ENCODE peak calls at places on chromosomes 6 and 20, in eight cellular contexts. O is GM12878, E is HCT116, M is A549, D is HepG2, A is K562, C is H1, Z is endothelial cell of umbilical vein. P is an unnamed sample.

GRCh38 chr20:34075647-34076046 is 36.4 kb downstream of the EIF2S2 start:
- DNase-seq in O (no peak), E (no peak), M (no peak), D (no peak), A (no peak), C (no peak), Z (no peak), P (no peak)

GRCh38 chr20:17654649-17655285 is 27.3 kb downstream of the RRBP1 start:
- DNase-seq in O (no peak), E (no peak), M (no peak), D (peak; percentile 53), A (peak; percentile 33), C (no peak), Z (peak; percentile 66), P (no peak)

GRCh38 chr6:128242765-128243403 is 277.5 kb downstream of the PTPRK start:
- DNase-seq in O (no peak), E (no peak), M (no peak), D (peak; percentile 31), A (no peak), C (no peak), Z (no peak), P (no peak)

GRCh38 chr6:116314878-116315277 is 35.1 kb upstream of the TSPYL1 start:
- DNase-seq in O (peak; percentile 13), E (no peak), M (no peak), D (no peak), A (no peak), C (no peak), Z (peak; percentile 62), P (peak; percentile 35)

GRCh38 chr20:34578521-34579147 is 20.1 kb downstream of the MAP1LC3A start:
- DNase-seq in O (no peak), E (no peak), M (no peak), D (no peak), A (no peak), C (no peak), Z (no peak), P (no peak)

GRCh38 chr6:161608771-161609170 is 334.9 kb upstream of the AGPAT4 start:
- DNase-seq in O (no peak), E (no peak), M (no peak), D (no peak), A (no peak), C (no peak), Z (no peak), P (no peak)

GRCh38 chr20:34389206-34389953 is 26.3 kb downstream of the ITCH start:
- DNase-seq in O (no peak), E (no peak), M (no peak), D (no peak), A (no peak), C (no peak), Z (no peak), P (no peak)

GRCh38 chr6:167733740-167734661 is 92.7 kb upstream of the AFDN start:
- DNase-seq in O (no peak), E (no peak), M (no peak), D (peak; percentile 99), A (no peak), C (no peak), Z (peak; percentile 64), P (no peak)

GRCh38 chr6:72761767-72762166 is 139.9 kb downstream of the KCNQ5 start:
- DNase-seq in O (no peak), E (no peak), M (no peak), D (no peak), A (no peak), C (no peak), Z (no peak), P (no peak)

GRCh38 chr6:20969551-20969950 is 435.3 kb downstream of the CDKAL1 start:
- DNase-seq in O (no peak), E (no peak), M (no peak), D (no peak), A (no peak), C (no peak), Z (no peak), P (no peak)

GRCh38 chr6:44092312-44092884 is 34.9 kb downstream of the MRPL14 start:
- DNase-seq in O (no peak), E (no peak), M (no peak), D (peak; percentile 91), A (no peak), C (no peak), Z (no peak), P (no peak)

GRCh38 chr6:75818061-75818855 is 69.2 kb downstream of the MYO6 start:
- DNase-seq in O (no peak), E (no peak), M (no peak), D (no peak), A (no peak), C (no peak), Z (no peak), P (no peak)

GRCh38 chr6:41712651-41713103 is 22.7 kb downstream of the TFEB start:
- DNase-seq in O (no peak), E (no peak), M (peak; percentile 81), D (no peak), A (no peak), C (no peak), Z (no peak), P (peak; percentile 69)

GRCh38 chr20:17557675-17558006 is 12.2 kb upstream of the DSTN start:
- DNase-seq in O (no peak), E (peak; percentile 78), M (peak; percentile 66), D (peak; percentile 50), A (peak; percentile 7), C (no peak), Z (peak; percentile 88), P (no peak)

GRCh38 chr6:140871911-140872310 is 1260.8 kb upstream of the GJE1 start:
- DNase-seq in O (no peak), E (no peak), M (no peak), D (no peak), A (no peak), C (no peak), Z (no peak), P (no peak)

DNA sequence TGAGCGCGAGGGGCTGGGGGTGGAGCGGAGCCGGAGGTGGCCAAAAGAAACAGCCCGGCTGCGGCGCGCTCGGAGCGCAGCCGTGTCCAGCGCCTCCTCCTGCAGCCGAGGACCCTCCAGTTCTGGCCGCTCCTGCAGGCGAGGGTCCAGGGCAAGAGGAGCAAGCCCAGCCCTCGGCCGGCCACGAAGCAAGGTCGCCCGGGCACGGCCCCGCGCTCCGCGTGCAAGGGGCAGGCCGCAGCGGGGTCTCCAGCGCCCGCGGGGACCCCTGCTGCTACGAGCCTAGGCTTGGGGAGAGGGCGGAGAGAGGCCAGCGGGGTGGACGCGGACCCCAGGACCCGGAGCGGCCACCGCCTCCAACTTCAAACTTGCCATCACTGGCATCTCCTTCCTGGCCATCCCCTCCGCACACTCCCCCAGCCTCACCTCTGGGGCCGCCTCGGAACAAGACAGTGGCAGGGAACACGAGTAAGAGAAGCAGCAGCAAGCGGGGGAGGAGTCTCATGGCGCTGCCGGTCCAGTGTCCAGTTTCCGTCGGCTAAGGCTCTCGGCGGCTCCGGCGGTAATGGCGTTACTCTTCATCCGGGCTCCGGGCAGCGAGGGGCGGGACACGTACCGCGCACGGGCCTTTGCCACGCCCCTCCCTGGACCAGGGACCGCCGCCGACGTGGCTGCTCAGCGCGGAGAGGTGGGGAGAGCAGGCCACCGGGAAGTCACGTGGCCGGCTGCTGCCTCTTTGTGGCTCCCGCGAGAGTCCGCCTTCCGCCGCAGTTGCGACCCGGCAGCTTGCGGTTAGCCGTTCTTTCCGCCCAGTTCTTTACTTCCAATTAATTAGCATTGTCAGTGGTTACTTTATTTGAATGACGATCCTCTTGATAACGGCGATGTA is at the start of gene SSR1:
- DNase-seq in O (peak; percentile 85), E (peak; percentile 85), M (peak; percentile 91), D (peak; percentile 95), A (peak; percentile 99), C (peak; percentile 85), Z (peak; percentile 98), P (peak; percentile 99)
- TF ChIP-seq POLR2A in O (peak; percentile 96), E (peak; percentile 89), M (peak; percentile 68), D (peak; percentile 97), A (peak; percentile 94), C (peak; percentile 89), Z (peak; percentile 89), P (peak; percentile 87)

DNA sequence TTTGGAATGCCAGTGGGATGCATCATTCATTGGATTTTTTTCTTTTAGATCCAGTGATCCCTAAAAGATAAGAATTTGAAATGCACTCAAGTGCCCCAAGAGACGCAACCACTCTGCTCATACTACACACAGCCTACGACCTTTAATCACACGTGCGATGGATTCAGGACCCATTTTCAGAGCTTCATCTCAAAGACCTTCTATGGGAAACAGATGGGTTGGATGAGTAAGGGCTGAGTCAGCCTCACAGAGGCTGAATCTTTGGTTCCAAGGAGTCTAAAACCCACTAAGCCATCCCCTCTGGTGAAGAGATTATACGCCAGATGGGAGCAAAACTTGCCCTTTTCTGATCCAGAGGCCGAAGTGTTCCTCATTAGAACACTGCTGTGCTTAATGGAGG is 265.6 kb upstream of the EXOC2 start:
- DNase-seq in O (no peak), E (no peak), M (no peak), D (no peak), A (no peak), C (no peak), Z (no peak), P (no peak)
- TF ChIP-seq MAX in O (no peak), E (no peak), M (no peak), D (no peak), A (no peak), C (no peak), Z (no peak), P (no peak)

GRCh38 chr6:159983641-159984080 is 14.8 kb downstream of the IGF2R start:
- DNase-seq in O (no peak), E (no peak), M (no peak), D (no peak), A (no peak), C (no peak), Z (no peak), P (peak; percentile 86)

GRCh38 chr6:159981171-159981571 is 12.3 kb downstream of the IGF2R start:
- DNase-seq in O (no peak), E (no peak), M (no peak), D (no peak), A (no peak), C (no peak), Z (peak; percentile 11), P (no peak)

GRCh38 chr6:159980474-159980873 is 11.6 kb downstream of the IGF2R start:
- DNase-seq in O (no peak), E (no peak), M (no peak), D (no peak), A (no peak), C (no peak), Z (no peak), P (no peak)

GRCh38 chr6:159982726-159983506 is 14.0 kb downstream of the IGF2R start:
- DNase-seq in O (no peak), E (no peak), M (no peak), D (no peak), A (no peak), C (no peak), Z (peak; percentile 49), P (peak; percentile 69)

GRCh38 chr6:159981591-159982245 is 12.8 kb downstream of the IGF2R start:
- DNase-seq in O (peak; percentile 74), E (no peak), M (no peak), D (no peak), A (no peak), C (no peak), Z (peak; percentile 97), P (peak; percentile 85)
- TF ChIP-seq POLR2A in O (peak; percentile 39), E (no peak), M (no peak), D (no peak), A (no peak), C (no peak), Z (no peak), P (no peak)

DNA sequence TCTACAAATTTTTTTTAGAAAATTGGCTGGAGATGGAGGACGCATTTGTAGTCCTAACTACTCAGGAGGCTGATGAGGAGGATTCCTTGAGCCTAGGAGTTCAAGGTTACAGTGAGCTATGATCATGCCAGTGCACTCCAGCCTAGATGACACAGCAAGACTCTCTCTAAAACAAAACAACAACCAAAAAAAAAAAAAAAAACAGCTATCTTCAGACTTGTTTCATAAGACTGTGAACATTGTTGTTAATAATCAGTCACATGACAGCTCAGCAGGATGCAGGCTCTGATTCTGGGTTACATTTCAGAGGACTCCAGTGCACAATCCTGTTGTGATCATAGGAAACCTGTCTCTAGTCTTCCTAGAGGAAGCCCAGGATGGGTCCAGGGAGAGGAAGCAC is 2.2 kb upstream of the SLC17A3 start:
- DNase-seq in O (no peak), E (no peak), M (no peak), D (no peak), A (no peak), C (no peak), Z (no peak), P (no peak)
- TF ChIP-seq MAX in O (no peak), E (no peak), M (no peak), D (no peak), A (no peak), C (no peak), Z (no peak), P (no peak)